ENCODE peak calls at places on chromosomes 3 and 15, in five cellular contexts. Z is kidney, O is endodermal cell, U is neuronal stem cell, B is fibroblast of lung. M is an unnamed sample. For H3K36me3, the result is how much of the 10 kb centered on the place peaks cover.

GRCh38 chr3:144265527-144266100 is 294.0 kb downstream of the DIPK2A start:
- DNase-seq in B (peak), U (no peak), O (no peak), Z (no peak), M (peak)

GRCh38 chr15:59976480-59976879 is 27.6 kb upstream of the FOXB1 start:
- DNase-seq in B (no peak), Z (no peak), U (no peak), O (no peak), M (no peak)

GRCh38 chr3:193483988-193484539 is 70.6 kb downstream of the ATP13A4 start:
- DNase-seq in O (no peak), B (peak), Z (no peak), U (no peak), M (no peak)

GRCh38 chr15:88756521-88756920 is 46.7 kb upstream of the ACAN start:
- DNase-seq in Z (no peak), B (no peak), O (no peak), U (no peak), M (no peak)

GRCh38 chr15:52228928-52229327 is 37.7 kb upstream of the GNB5 start:
- DNase-seq in U (no peak), O (peak), Z (peak), B (peak), M (no peak)

GRCh38 chr3:36380171-36381031 is at the start of gene STAC:
- DNase-seq in O (peak), Z (peak), B (peak), U (peak), M (peak)

GRCh38 chr15:58445861-58446260 is 14.1 kb downstream of the LIPC start:
- DNase-seq in B (no peak), O (no peak), U (no peak), Z (no peak), M (no peak)

GRCh38 chr15:62957130-62957529 is 85.4 kb upstream of the TPM1 start:
- DNase-seq in O (no peak), B (no peak), Z (no peak), U (no peak), M (no peak)

GRCh38 chr3:15051531-15051930 is 13.6 kb downstream of the MRPS25 start:
- DNase-seq in B (peak), U (no peak), Z (no peak), O (peak), M (peak)

GRCh38 chr3:29346828-29347227 is 66.0 kb downstream of the RBMS3 start:
- DNase-seq in O (no peak), U (no peak), Z (no peak), B (peak), M (peak)

GRCh38 chr3:150727653-150728502 is 24.2 kb upstream of the ERICH6 start:
- DNase-seq in U (no peak), Z (no peak), B (no peak), O (no peak), M (no peak)

GRCh38 chr3:129560269-129560787 is 17.4 kb downstream of the H1-8 start:
- DNase-seq in B (peak), O (no peak), U (no peak), Z (peak), M (peak)

GRCh38 chr15:26702381-26702780 is 70.5 kb downstream of the GABRB3 start:
- DNase-seq in B (no peak), O (no peak), U (no peak), Z (no peak), M (no peak)

GRCh38 chr3:12461097-12461649 is 23.1 kb upstream of the TSEN2 start:
- DNase-seq in O (no peak), U (no peak), B (no peak), Z (no peak), M (peak)

GRCh38 chr3:48979451-48979850 is 10.6 kb upstream of the P4HTM start:
- DNase-seq in Z (no peak), U (no peak), O (no peak), B (no peak), M (no peak)
- H3K36me3 ChIP-seq in Z (under half), U (under half), O (half or more), B (under half), M (half or more)

GRCh38 chr3:102104093-102104492 is 254.8 kb downstream of the NFKBIZ start:
- DNase-seq in U (no peak), O (no peak), B (no peak), Z (no peak), M (no peak)
- H3K9ac ChIP-seq in U (no peak), O (no peak), B (no peak), Z (no peak), M (no peak)

DNA sequence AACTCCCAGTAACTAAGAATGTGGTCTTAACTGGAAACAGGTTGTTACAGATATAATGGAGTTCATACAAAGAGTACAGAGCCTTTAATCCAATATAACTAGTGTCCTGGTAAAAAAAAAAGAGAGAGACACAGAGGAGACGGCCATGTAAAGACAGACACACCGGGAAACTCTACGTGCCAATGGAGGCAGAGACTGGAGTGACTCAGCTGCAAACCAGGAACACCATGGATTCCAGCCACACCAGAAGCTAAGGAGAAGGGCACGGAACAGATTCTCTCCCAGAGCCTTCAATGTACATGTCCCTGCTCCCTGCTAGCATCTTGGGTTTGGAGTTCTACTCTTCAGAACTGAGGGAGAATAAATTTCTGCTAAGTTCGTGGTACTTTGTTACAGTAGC is 4.5 kb downstream of the RNF168 start:
- DNase-seq in B (peak), U (no peak), O (no peak), Z (no peak), M (peak)
- H3K4me3 ChIP-seq in B (peak), U (no peak), O (peak), Z (no peak), M (peak)

DNA sequence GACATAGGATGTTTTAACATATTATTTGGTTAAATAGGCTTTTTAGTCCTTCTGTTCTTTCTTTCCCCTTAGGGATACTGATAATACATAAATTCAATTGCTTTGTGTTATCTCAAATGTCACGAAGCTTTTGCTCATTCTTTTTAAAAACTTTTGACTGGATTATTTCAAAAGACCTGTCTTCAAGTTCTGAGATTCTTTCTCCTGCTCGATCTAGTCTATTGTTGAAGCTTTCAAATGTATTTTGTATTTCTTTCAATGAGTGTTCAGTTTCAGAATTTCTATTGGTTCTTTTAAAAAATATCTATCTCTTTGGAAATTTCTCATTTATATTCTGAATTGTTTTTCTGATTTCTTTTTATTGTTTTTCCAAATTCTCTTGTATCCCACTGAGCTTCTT is 16.9 kb downstream of the IL20RB start:
- DNase-seq in O (no peak), Z (no peak), U (no peak), B (no peak), M (no peak)
- H3K36me3 ChIP-seq in O (under half), Z (under half), U (under half), B (under half), M (under half)

GRCh38 chr3:8937064-8938020 is 25.9 kb downstream of the RAD18 start:
- DNase-seq in B (peak), U (no peak), O (no peak), Z (no peak), M (peak)
- H3K9ac ChIP-seq in B (no peak), U (no peak), O (no peak), Z (no peak), M (peak)

M was measured in adipocyte.